ENCODE peak calls at places on chromosomes 7 and 10, in five cellular contexts. W, J, B, P and O are unnamed samples.

GRCh38 chr7:139635521-139636240 is 112.2 kb downstream of the CLEC2L start:
- DNase-seq in W (peak; percentile 25), J (peak; percentile 49), B (no peak), P (no peak), O (no peak)

GRCh38 chr10:28105561-28105960 is 106.7 kb upstream of the ODAD2 start:
- DNase-seq in W (no peak), J (no peak), B (no peak), P (no peak), O (no peak)

GRCh38 chr7:49327155-49327554 is 402.8 kb downstream of the CDC14C start:
- DNase-seq in W (no peak), J (no peak), B (no peak), P (no peak), O (no peak)

GRCh38 chr10:50407077-50407801 is 155.9 kb upstream of the ASAH2 start:
- DNase-seq in W (no peak), J (no peak), B (no peak), P (no peak), O (no peak)

GRCh38 chr7:106462365-106462859 is 177.6 kb upstream of the NAMPT start:
- DNase-seq in W (no peak), J (no peak), B (peak; percentile 30), P (no peak), O (no peak)

GRCh38 chr10:126839094-126839761 is 66.0 kb upstream of the DOCK1 start:
- DNase-seq in W (no peak), J (no peak), B (no peak), P (no peak), O (no peak)

GRCh38 chr7:34497153-34497777 is 160.8 kb upstream of the NPSR1 start:
- DNase-seq in W (no peak), J (no peak), B (no peak), P (no peak), O (no peak)

GRCh38 chr10:132418520-132419416 is 21.8 kb downstream of the PWWP2B start:
- DNase-seq in W (no peak), J (no peak), B (no peak), P (peak; percentile 35), O (peak; percentile 55)

GRCh38 chr10:11177926-11178453 is 160.3 kb downstream of the CELF2 start:
- DNase-seq in W (no peak), J (no peak), B (no peak), P (no peak), O (no peak)

GRCh38 chr7:106367018-106367420 is 82.2 kb upstream of the NAMPT start:
- DNase-seq in W (no peak), J (no peak), B (no peak), P (no peak), O (no peak)

GRCh38 chr10:110304394-110304779 is 333 bp downstream of the SMNDC1 start:
- DNase-seq in W (no peak), J (no peak), B (no peak), P (no peak), O (peak; percentile 25)

GRCh38 chr7:151722533-151722932 is 154.4 kb downstream of the PRKAG2 start:
- DNase-seq in W (no peak), J (no peak), B (no peak), P (no peak), O (no peak)

GRCh38 chr10:2839081-2839725 is 228.1 kb upstream of the PFKP start:
- DNase-seq in W (peak; percentile 18), J (peak; percentile 17), B (peak; percentile 8), P (no peak), O (peak; percentile 48)

GRCh38 chr7:77867208-77867915 is 68.8 kb downstream of the PHTF2 start:
- DNase-seq in W (no peak), J (no peak), B (no peak), P (no peak), O (no peak)

GRCh38 chr10:58102897-58103296 is 164.8 kb downstream of the IPMK start:
- DNase-seq in W (no peak), J (no peak), B (no peak), P (no peak), O (no peak)

GRCh38 chr10:3131098-3131497 is 41.5 kb downstream of the PITRM1 start:
- DNase-seq in W (no peak), J (no peak), B (no peak), P (no peak), O (no peak)

GRCh38 chr7:55140221-55140980 is 121.6 kb downstream of the EGFR start:
- DNase-seq in W (no peak), J (no peak), B (no peak), P (no peak), O (peak; percentile 76)

GRCh38 chr10:106189254-106189653 is 975.3 kb downstream of the SORCS1 start:
- DNase-seq in W (no peak), J (peak; percentile 30), B (no peak), P (peak; percentile 2), O (peak; percentile 6)

GRCh38 chr7:106911959-106912358 is 46.9 kb downstream of the PIK3CG start:
- DNase-seq in W (no peak), J (no peak), B (no peak), P (no peak), O (no peak)

GRCh38 chr7:50649259-50649885 is 84.2 kb upstream of the DDC start:
- DNase-seq in W (no peak), J (no peak), B (no peak), P (no peak), O (no peak)

GRCh38 chr7:114310344-114311118 is 104.1 kb upstream of the FOXP2 start:
- DNase-seq in W (no peak), J (no peak), B (no peak), P (no peak), O (no peak)

GRCh38 chr10:31322647-31323046 is 3.6 kb downstream of the ZEB1 start:
- DNase-seq in W (no peak), J (no peak), B (no peak), P (no peak), O (no peak)

GRCh38 chr10:7264313-7264741 is 146.5 kb downstream of the SFMBT2 start:
- DNase-seq in W (no peak), J (no peak), B (no peak), P (peak; percentile 22), O (no peak)

GRCh38 chr10:64396105-64396504 is 874.9 kb downstream of the REEP3 start:
- DNase-seq in W (no peak), J (peak; percentile 11), B (no peak), P (no peak), O (no peak)

GRCh38 chr10:79070091-79070610 is 1.4 kb downstream of the ZMIZ1 start:
- DNase-seq in W (no peak), J (peak; percentile 57), B (no peak), P (no peak), O (no peak)

GRCh38 chr10:128599030-128599429 is 472.8 kb upstream of the MKI67 start:
- DNase-seq in W (no peak), J (no peak), B (no peak), P (no peak), O (no peak)